ENCODE peak calls at places on chromosomes 12 and 14, in ten cellular contexts. B is stomach, M is AG10803, Q is right lobe of liver, O is lower leg skin, Z is OCI-LY7, G is MM.1S, F is thyroid gland, J is PC-3, V is left ventricle myocardium inferior. R is an unnamed sample.

GRCh38 chr12:120103371-120103770 is 13.2 kb downstream of the RAB35 start:
- DNase-seq in F (no peak), M (no peak), O (no peak), Z (no peak), J (no peak), B (no peak), G (no peak), V (no peak), Q (no peak), R (no peak)

GRCh38 chr12:127165567-127166392 is 1101.2 kb upstream of the TMEM132C start:
- DNase-seq in M (peak; percentile 90), G (peak; percentile 69), Q (peak; percentile 92), O (peak; percentile 65), J (peak; percentile 82), Z (no peak), B (peak; percentile 84), F (peak; percentile 91), V (peak; percentile 84), R (peak; percentile 86)

GRCh38 chr12:32104572-32105355 is 1.9 kb upstream of the BICD1 start:
- DNase-seq in B (no peak), M (no peak), V (no peak), F (no peak), O (no peak), Z (no peak), Q (no peak), J (no peak), G (no peak), R (no peak)

GRCh38 chr14:64556526-64556925 is 6.8 kb downstream of the PPP1R36 start:
- DNase-seq in Z (no peak), F (no peak), V (no peak), G (no peak), B (no peak), Q (no peak), O (no peak), J (peak; percentile 13), M (peak; percentile 96), R (no peak)

GRCh38 chr12:131007031-131007793 is 53.5 kb downstream of the ADGRD1 start:
- DNase-seq in J (no peak), Q (peak; percentile 89), M (peak; percentile 18), F (no peak), G (no peak), Z (no peak), B (peak; percentile 41), O (no peak), V (peak; percentile 71), R (no peak)

GRCh38 chr14:72633551-72633950 is 260.4 kb downstream of the DPF3 start:
- DNase-seq in M (peak; percentile 60), J (no peak), G (no peak), Z (no peak), V (no peak), F (no peak), O (no peak), B (no peak), Q (no peak), R (no peak)

GRCh38 chr12:42090899-42091298 is 53.8 kb downstream of the GXYLT1 start:
- DNase-seq in Q (no peak), Z (no peak), G (no peak), B (no peak), V (no peak), M (peak; percentile 70), F (no peak), O (no peak), J (peak; percentile 64), R (peak; percentile 74)

GRCh38 chr12:106274575-106275081 is 26.8 kb upstream of the CKAP4 start:
- DNase-seq in F (no peak), Z (no peak), G (no peak), O (no peak), J (no peak), B (peak; percentile 52), Q (peak; percentile 54), V (no peak), M (peak; percentile 20), R (no peak)

DNA sequence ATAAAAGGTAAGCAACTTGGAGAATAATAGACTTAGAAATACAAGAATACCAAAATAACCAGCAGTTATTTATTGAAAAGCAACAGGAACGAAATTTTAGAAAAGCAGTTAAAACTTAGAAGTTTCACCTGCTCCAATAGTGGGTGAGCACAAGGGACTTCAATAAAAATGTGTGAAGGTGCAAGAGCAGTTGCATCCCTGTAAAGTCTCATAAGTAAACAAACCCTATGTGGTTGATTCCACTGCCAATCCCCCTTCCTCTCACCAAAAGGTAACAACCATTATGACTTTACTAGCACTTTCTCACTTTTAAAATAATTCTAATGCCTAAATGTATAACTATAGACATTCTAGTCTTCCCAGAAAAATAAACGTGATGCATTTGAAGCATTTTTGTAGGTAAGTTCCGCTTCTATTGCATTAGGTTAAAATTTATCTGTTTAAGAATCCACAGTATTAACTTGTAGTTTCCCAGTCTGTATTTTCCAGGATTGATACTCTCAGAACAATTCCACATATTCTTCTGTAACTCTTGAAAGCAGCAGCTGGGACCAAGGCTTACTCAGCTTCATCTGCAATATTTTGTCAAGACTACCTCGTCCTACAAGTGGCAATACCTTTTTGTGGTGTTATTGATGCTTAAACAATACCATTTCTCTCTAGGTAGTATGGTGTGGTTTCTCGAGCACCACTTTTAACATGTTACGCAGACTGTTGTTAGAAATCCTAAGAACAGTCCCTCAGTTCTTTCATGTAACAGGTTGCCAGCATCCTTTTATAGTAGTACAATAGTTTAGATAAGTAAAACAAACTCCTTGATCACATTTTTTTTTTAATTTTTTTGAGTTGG is 32.1 kb downstream of the HNRNPC start:
- DNase-seq in M (no peak), G (no peak), V (no peak), O (no peak), F (no peak), Q (no peak), Z (no peak), J (no peak), B (no peak), R (no peak)
- H3K4me3 ChIP-seq in M (no peak overlapping the region), G (no peak overlapping the region), V (no peak overlapping the region), O (no peak overlapping the region), F (no peak overlapping the region), Q (no peak overlapping the region), Z (no peak overlapping the region), J (no peak overlapping the region), B (no peak overlapping the region), R (no peak overlapping the region)

GRCh38 chr14:99806841-99807240 is 13.6 kb downstream of the EML1 start:
- DNase-seq in Z (no peak), G (no peak), F (no peak), Q (no peak), M (peak; percentile 20), B (no peak), O (no peak), V (no peak), J (no peak), R (no peak)

GRCh38 chr14:99808133-99808505 is 14.9 kb downstream of the EML1 start:
- DNase-seq in V (no peak), Q (no peak), J (no peak), Z (no peak), B (no peak), G (no peak), O (no peak), F (no peak), M (no peak), R (no peak)

GRCh38 chr14:99808515-99808914 is 15.3 kb downstream of the EML1 start:
- DNase-seq in Q (no peak), F (no peak), M (peak; percentile 24), Z (no peak), B (no peak), J (no peak), V (no peak), G (no peak), O (no peak), R (no peak)

GRCh38 chr14:99806040-99806439 is 12.8 kb downstream of the EML1 start:
- DNase-seq in B (no peak), J (no peak), F (no peak), O (no peak), Z (no peak), V (no peak), M (no peak), Q (no peak), G (no peak), R (no peak)

DNA sequence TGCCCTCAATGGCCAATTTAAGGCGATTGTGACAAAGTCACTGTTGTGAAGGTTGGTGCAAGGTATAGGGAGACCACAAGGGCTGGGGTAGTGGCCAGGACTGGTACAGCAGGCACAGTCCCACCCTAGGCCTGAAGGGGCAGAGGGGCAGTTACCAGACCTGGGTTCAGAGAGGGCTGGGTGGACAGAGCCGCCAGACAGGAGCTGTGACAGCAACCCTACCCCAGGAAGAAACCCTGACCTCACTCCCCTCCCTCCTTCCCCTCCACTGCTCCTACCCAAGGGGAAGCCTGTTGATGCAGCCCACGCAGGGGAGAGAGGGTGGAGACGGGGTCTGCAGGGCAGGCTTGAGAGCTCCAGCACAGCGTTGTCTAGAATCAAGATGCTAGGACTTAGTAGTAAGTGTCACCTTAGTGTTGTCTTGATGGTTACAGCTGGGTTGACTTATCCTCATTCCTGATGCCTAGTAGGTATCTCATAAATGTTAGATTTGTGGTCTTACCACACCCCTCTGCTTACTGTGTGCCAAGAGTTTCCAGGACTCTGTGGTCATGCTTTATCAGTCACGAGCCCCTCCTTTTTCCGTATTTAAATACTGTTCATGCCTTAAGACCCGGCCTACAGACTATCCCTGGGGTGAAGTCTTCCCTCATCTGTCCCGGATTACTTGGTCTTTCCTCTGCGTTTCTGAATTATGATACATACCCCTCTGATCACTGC is 14.4 kb downstream of the EML1 start:
- DNase-seq in Q (no peak), Z (no peak), B (no peak), M (peak; percentile 70), O (no peak), F (no peak), J (peak; percentile 51), G (no peak), V (no peak), R (no peak)
- TF ChIP-seq CTCF in Q (no peak), Z (no peak), B (no peak), M (peak; percentile 24), O (no peak), F (no peak), J (no peak), G (no peak), V (no peak), R (no peak)

DNA sequence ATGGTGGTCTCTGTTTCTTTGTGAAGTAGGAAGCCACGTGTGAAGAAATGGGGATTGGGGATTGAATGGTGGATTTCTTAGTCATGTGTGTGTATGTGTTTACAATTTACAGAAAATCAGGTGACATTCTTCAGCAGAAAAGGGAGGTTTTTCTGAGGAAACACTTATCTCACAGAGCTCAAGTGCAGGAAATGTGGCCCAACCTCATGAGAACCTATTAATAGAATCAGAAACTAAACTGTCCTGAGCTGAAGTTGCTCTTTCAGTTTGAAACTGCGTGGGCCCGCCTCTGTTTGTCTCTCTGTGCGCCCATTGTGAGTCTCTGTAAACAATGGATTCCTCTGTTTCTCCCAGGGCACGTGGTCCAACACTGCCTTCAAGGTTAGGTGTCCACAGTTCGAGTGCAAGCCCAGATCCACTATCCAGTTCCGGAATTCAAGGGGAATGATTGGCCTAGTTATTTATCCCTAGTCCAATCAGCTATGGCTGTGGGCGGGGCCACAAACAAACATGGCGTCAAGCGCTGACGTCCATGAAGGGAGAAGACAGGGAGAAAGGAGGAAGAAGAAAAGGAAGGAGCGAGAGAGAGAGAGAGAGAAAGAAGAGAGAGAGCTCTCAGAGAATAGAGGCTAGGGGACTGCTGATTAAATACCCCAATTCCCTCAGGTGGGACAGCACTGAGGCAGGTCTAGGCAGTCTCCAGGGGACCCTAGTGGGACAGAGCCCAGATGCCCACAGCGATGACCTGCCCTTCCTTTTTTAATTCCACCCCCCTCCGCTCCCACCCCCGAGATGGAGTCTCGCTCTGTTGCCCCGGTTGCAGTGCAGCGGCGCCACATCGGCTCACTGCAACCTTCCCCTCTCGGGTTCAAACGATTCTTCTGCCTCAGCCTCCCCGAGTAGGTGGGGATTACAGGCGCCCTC is 31.4 kb upstream of the C12orf76 start:
- DNase-seq in Z (peak; percentile 81), J (no peak), M (no peak), G (peak; percentile 86), O (peak; percentile 29), B (peak; percentile 44), V (peak; percentile 40), Q (no peak), F (peak; percentile 29), R (no peak)
- H3K4me3 ChIP-seq in Z (peak overlapping the region; percentile 50), J (no peak overlapping the region), M (no peak overlapping the region), G (peak overlapping the region; percentile 48), O (no peak overlapping the region), B (peak overlapping the region; percentile 7), V (peak overlapping the region; percentile 31), Q (peak overlapping the region; percentile 19), F (no peak overlapping the region), R (no peak overlapping the region)

DNA sequence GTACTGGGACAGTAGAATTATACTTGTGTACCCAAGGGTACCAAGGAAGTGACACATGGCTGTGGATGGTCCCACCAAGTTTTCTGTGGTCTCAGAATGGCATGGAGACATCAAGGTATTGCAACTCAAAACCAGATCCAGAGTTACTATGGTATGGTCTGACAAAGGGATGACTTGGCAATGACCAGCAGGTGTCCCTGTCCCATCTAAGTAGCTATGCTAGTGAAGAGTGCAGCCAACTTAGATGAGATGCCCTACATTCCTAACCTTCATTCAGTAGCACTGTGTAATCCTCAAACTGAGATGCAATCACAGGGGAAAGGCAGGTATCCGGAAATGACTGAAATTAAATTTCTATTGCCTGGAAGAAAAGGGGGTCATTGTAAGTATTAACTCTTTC is 188.7 kb upstream of the TMEM260 start:
- DNase-seq in B (no peak), Z (no peak), J (peak; percentile 35), Q (no peak), O (no peak), V (no peak), F (no peak), M (no peak), G (no peak), R (no peak)
- TF ChIP-seq CTCF in B (no peak), Z (peak; percentile 15), J (peak; percentile 42), Q (no peak), O (no peak), V (no peak), F (no peak), M (no peak), G (no peak), R (no peak)

R was measured in astrocyte of the spinal cord.